ENCODE peak calls at places on chromosomes 11 and 22, in five cellular contexts. B, Z, H, G and A are unnamed samples.

GRCh38 chr11:111047376-111047775 is 198.1 kb upstream of the POU2AF2 start:
- DNase-seq in B (no peak), Z (no peak), H (no peak), G (no peak), A (no peak)

GRCh38 chr11:131464024-131464423 is 93.6 kb downstream of the NTM start:
- DNase-seq in B (no peak), Z (no peak), H (no peak), G (no peak), A (no peak)

GRCh38 chr11:112087212-112087611 is 539 bp downstream of the SDHD start:
- DNase-seq in B (no peak), Z (no peak), H (no peak), G (peak), A (no peak)

GRCh38 chr11:93073508-93074280 is 104.2 kb downstream of the MTNR1B start:
- DNase-seq in B (no peak), Z (no peak), H (no peak), G (no peak), A (no peak)

GRCh38 chr11:24773326-24773725 is 276.5 kb downstream of the LUZP2 start:
- DNase-seq in B (no peak), Z (no peak), H (no peak), G (no peak), A (no peak)

GRCh38 chr11:83275888-83276641 is 10.1 kb downstream of the CCDC90B start:
- DNase-seq in B (no peak), Z (no peak), H (no peak), G (no peak), A (no peak)

GRCh38 chr11:76673164-76674142 is 2.9 kb upstream of the LRRC32 start:
- DNase-seq in B (no peak), Z (no peak), H (no peak), G (no peak), A (peak)

GRCh38 chr11:41256060-41256459 is 203.4 kb downstream of the LRRC4C start:
- DNase-seq in B (no peak), Z (no peak), H (no peak), G (no peak), A (no peak)

GRCh38 chr11:34468209-34468841 is 29.6 kb downstream of the CAT start:
- DNase-seq in B (peak), Z (no peak), H (peak), G (peak), A (no peak)

GRCh38 chr11:124867700-124868099 is 2.5 kb downstream of the ROBO3 start:
- DNase-seq in B (peak), Z (peak), H (peak), G (peak), A (no peak)

GRCh38 chr11:107453594-107454286 is 3.9 kb downstream of the CWF19L2 start:
- DNase-seq in B (no peak), Z (no peak), H (no peak), G (no peak), A (no peak)

GRCh38 chr11:10315083-10315482 is 10.2 kb downstream of the ADM start:
- DNase-seq in B (no peak), Z (no peak), H (no peak), G (no peak), A (no peak)

GRCh38 chr11:119567667-119568582 is 145.0 kb upstream of the THY1 start:
- DNase-seq in B (peak), Z (peak), H (no peak), G (peak), A (no peak)

GRCh38 chr11:119285431-119285830 is 31.5 kb downstream of the MCAM start:
- DNase-seq in B (no peak), Z (no peak), H (no peak), G (no peak), A (no peak)

GRCh38 chr22:19998232-19998951 is 18.2 kb downstream of the ARVCF start:
- DNase-seq in B (peak), Z (no peak), H (no peak), G (no peak), A (no peak)

GRCh38 chr11:106389096-106389495 is 311.6 kb downstream of the AASDHPPT start:
- DNase-seq in B (no peak), Z (no peak), H (no peak), G (no peak), A (no peak)

GRCh38 chr11:1228183-1228821 is 5.4 kb downstream of the MUC5B start:
- DNase-seq in B (no peak), Z (peak), H (no peak), G (no peak), A (peak)

GRCh38 chr11:127493330-127493729 is 492.8 kb upstream of the KIRREL3 start:
- DNase-seq in B (no peak), Z (no peak), H (no peak), G (peak), A (no peak)

GRCh38 chr11:132408877-132409276 is 1038.5 kb downstream of the NTM start:
- DNase-seq in B (no peak), Z (no peak), H (no peak), G (no peak), A (no peak)

GRCh38 chr11:91513734-91514133 is 710.9 kb upstream of the FAT3 start:
- DNase-seq in B (no peak), Z (no peak), H (no peak), G (no peak), A (no peak)

GRCh38 chr22:38700271-38700788 is 413 bp downstream of the JOSD1 start:
- DNase-seq in B (peak), Z (peak), H (no peak), G (no peak), A (peak)

GRCh38 chr11:19595840-19596751 is 116.5 kb upstream of the NAV2 start:
- DNase-seq in B (peak), Z (peak), H (no peak), G (no peak), A (peak)

GRCh38 chr11:720642-721346 is 14.8 kb downstream of the EPS8L2 start:
- DNase-seq in B (no peak), Z (no peak), H (no peak), G (peak), A (peak)

GRCh38 chr22:26681395-26681821 is 24.0 kb downstream of the MIAT start:
- DNase-seq in B (peak), Z (no peak), H (no peak), G (no peak), A (no peak)

GRCh38 chr22:22342697-22343602 is 98.4 kb downstream of the VPREB1 start:
- DNase-seq in B (peak), Z (no peak), H (peak), G (peak), A (peak)

GRCh38 chr11:118406599-118407166 is 5.3 kb downstream of the ATP5MG start:
- DNase-seq in B (peak), Z (no peak), H (no peak), G (no peak), A (no peak)

DNA sequence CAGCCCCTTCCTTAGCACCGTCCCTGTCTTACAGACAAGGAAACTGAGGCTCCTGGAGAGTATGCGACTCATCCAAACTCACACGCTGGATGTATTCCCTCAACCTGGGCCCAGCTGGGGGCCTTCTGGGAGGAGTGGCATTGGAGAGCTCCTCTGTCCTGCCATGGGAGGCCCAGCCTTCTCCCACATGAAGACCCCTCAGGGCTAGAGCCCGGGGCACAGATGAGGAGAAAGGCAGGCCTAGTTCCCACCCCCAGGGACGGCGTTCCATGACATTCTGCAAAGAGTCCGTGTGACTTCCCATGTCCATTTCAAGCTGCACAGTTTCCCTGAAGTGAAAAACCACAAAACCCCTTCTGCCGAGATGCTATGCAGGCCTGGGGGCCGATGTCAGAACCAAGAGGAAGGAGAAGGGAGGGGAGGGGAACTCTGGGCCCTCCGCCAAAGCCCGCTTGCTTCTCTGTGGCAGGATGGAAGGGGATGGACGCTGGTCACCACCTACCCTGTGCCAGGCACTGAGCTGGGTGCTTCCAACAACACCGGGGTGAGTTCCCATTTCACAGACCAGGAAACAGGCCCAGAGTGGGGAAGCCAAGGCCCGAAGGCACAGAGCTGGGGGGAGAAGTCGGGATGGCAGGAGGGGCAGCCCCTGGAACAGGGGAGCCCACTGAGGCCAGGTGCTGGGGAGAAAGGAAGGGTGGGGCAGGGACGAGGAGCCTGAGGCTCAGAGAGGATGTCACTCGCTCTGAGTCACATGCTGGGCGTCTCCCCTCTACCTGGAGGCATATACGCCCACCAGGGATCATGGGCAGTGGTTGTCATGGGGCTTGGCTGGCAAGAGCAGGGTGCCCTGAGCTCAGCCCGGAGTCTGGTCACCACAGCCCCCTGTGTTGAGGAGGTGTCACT is 15.7 kb downstream of the RAC2 start:
- DNase-seq in B (no peak), Z (no peak), H (peak), G (no peak), A (no peak)
- TF ChIP-seq POLR2A in B (no peak), Z (no peak), H (no peak), G (no peak), A (no peak)

DNA sequence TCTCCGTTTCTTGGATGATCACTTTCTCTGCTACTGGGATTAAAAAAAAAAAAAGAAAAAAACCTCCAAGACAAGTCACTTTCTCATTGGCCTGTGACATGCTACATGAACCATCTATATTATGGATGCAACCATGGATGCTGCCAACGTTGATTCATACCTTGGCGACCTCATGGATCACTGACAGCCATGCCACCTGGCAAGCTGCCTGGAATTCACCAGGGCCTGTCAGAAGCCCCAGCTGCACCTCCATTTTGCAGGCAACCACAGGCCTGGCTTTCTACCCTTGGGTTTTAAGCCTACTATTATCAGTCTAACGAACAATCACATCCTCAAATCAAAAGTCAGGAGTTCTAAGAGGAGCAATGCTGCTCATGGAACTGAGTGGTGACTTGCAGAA is 47.9 kb upstream of the CADM1 start:
- DNase-seq in B (no peak), Z (no peak), H (no peak), G (no peak), A (no peak)
- H3K4me3 ChIP-seq in B (no peak), Z (no peak), H (no peak), G (no peak), A (no peak)

GRCh38 chr11:11965656-11966353 is 42.6 kb downstream of the DKK3 start:
- DNase-seq in B (no peak), Z (peak), H (no peak), G (no peak), A (no peak)
- TF ChIP-seq CTCF in B (no peak), Z (no peak), H (no peak), G (no peak), A (no peak)

GRCh38 chr11:32105871-32106312 is 15.0 kb downstream of the RCN1 start:
- DNase-seq in B (no peak), Z (no peak), H (no peak), G (no peak), A (no peak)
- TF ChIP-seq POLR2A in B (no peak), Z (no peak), H (no peak), G (no peak), A (no peak)

DNA sequence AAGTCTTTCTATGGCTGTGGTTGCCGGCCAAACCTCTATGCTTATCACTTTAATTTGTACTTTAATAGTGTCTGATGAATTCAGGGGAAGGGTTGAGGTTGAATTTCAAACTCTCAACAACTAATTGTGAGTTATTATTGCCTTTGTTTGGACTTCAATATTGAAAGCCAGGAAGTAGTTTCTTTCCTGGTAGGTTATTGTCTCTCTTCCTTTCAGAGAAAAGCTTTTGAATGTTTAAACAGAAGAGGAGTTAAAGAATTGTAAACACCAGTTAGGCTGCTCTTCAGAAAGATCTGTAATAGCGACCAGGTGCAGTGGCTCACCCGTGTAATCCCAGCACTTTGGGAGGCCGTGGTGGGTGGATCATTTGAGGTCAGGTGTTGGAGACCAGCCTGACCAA is 22.2 kb downstream of the NNMT start:
- DNase-seq in B (no peak), Z (no peak), H (no peak), G (no peak), A (no peak)
- H3K4me3 ChIP-seq in B (no peak), Z (no peak), H (no peak), G (no peak), A (no peak)

GRCh38 chr22:25030636-25031035 is 78.1 kb downstream of the KIAA1671 start:
- DNase-seq in B (peak), Z (no peak), H (no peak), G (no peak), A (peak)
- TF ChIP-seq CTCF in B (no peak), Z (no peak), H (no peak), G (no peak), A (no peak)

GRCh38 chr11:46347637-46348311 is 511 bp downstream of the DGKZ start:
- DNase-seq in B (no peak), Z (peak), H (no peak), G (no peak), A (peak)

GRCh38 chr11:46345131-46345597 is 2.1 kb upstream of the DGKZ start:
- DNase-seq in B (no peak), Z (no peak), H (no peak), G (peak), A (peak)

GRCh38 chr11:46345881-46346484 is 1.3 kb upstream of the DGKZ start:
- DNase-seq in B (no peak), Z (no peak), H (no peak), G (no peak), A (no peak)

GRCh38 chr11:46348566-46348981 is 1.3 kb downstream of the DGKZ start:
- DNase-seq in B (no peak), Z (no peak), H (no peak), G (no peak), A (no peak)

DNA sequence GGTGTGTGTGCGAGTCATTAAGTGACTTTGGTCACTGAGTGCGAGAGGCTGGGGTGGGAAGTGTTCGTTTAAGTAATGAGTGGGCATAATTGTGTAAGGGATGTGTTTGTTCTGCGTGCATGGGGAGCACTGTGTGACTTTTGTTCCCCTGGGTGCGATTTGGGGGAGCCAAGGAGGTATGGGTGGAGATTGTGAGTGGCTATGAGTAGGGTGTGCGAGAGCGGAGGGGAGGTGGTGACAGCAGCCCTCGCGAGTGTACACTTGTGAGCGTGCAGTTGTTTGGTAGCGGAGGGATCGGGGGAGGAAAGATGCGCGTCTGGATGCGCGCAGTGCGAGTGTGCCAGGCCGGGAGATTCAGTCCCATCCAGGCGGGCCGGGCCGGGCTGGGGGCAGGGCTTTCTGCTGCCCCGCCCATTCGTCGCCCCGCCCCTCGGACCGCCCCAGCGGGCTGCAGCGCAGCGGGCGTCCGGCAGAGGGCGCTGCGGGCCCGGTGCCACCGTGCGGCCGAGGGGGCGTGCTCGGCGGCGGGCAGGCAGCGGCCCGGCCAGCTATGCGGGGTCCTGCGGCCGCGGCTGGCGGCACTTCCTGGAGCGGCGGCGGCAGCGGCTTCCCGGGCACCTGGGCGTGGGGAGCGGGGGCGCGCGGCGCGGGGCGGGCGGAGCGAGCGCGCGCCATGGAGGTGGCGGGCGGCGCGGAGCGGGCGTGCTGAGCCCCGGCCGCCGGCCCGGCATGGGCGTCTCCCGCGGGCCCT is at the start of gene DGKZ:
- DNase-seq in B (peak), Z (peak), H (peak), G (peak), A (peak)
- TF ChIP-seq POLR2A in B (peak), Z (no peak), H (peak), G (no peak), A (peak)

DNA sequence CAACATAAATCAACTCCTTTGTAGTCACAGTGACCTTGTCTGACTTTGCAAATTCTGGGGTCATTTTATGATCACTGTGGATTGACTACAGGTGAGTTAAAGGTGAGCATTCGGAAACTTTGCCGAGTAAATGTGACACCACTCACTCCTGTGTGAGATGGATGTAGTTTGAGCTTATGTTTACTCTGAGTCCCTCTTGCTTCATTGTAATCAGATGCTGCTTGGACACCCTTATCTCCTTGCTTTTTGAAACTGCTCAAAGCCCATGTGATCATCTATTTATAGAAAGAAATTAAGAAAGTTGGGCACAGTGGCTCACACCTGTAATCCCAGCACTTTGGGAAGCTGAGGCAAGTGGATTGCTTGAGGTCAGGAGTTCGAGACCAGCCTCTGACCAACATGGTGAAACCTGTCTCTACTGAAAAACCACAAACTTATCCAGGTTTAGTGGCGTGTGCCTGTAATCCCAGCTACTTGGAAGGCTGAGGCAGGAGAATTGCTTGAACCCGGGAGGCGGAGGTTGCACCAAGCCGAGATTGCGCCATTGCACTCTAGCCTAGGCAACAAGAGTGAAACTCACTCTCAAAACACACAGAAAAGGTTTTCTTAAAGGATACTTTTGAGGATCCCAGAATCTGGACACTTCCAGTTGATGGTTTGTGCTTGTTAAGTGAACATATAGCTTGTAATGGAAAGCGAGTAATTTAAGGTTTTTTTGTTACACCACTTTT is 7.2 kb downstream of the FAM118A start:
- DNase-seq in B (no peak), Z (no peak), H (no peak), G (no peak), A (no peak)
- H3K4me3 ChIP-seq in B (no peak), Z (no peak), H (no peak), G (no peak), A (no peak)